ENCODE peak calls at places on chromosomes 11 and 22, in ten cellular contexts. C is body of pancreas, Z is endothelial cell of umbilical vein, U is ovary, I is SJCRH30, O is neural progenitor cell, K is prostate gland, X is Peyer's patch, H is esophagus squamous epithelium, G is BE2C. M is an unnamed sample.
A peak's percentile ranks its signal among the peaks of the same experiment; 100 is the strongest.

GRCh38 chr11:119371778-119372182 is 9.7 kb downstream of the USP2 start:
- DNase-seq in C (no peak), K (no peak), Z (peak; percentile 50), G (peak; percentile 44), O (no peak), I (no peak), U (no peak), X (peak; percentile 59), H (no peak), M (no peak)

GRCh38 chr11:10893713-10894112 is 35.9 kb upstream of the ZBED5 start:
- DNase-seq in I (no peak), X (no peak), U (no peak), H (no peak), C (no peak), K (no peak), G (no peak), O (no peak), Z (no peak), M (no peak)

GRCh38 chr22:31332886-31333285 is 13.3 kb downstream of the PATZ1 start:
- DNase-seq in H (no peak), U (no peak), I (no peak), G (no peak), K (no peak), C (no peak), O (no peak), X (no peak), Z (no peak), M (no peak)

GRCh38 chr22:19524170-19525115 is at the start of gene CLDN5:
- DNase-seq in O (peak; percentile 75), X (no peak), C (no peak), I (no peak), G (no peak), U (no peak), H (no peak), K (no peak), Z (peak; percentile 91), M (no peak)

GRCh38 chr11:43987384-43988039 is 45.1 kb downstream of the C11orf96 start:
- DNase-seq in X (peak; percentile 60), O (no peak), H (no peak), K (no peak), U (peak; percentile 99), I (peak; percentile 85), Z (peak; percentile 47), G (peak; percentile 51), C (peak; percentile 78), M (no peak)

GRCh38 chr11:39209966-39210365 is 2249.5 kb downstream of the LRRC4C start:
- DNase-seq in X (no peak), U (no peak), I (no peak), O (no peak), H (no peak), C (no peak), Z (no peak), K (no peak), G (no peak), M (no peak)

GRCh38 chr11:69492201-69492991 is 10.9 kb downstream of the LINC01488 start:
- DNase-seq in U (no peak), C (no peak), I (no peak), X (no peak), K (no peak), G (no peak), Z (no peak), H (no peak), O (no peak), M (no peak)

GRCh38 chr11:43868852-43869567 is 11.6 kb upstream of the ALKBH3 start:
- DNase-seq in Z (peak; percentile 13), I (no peak), C (no peak), U (no peak), K (peak; percentile 18), H (no peak), O (no peak), G (no peak), X (no peak), M (no peak)

GRCh38 chr11:18669211-18669593 is 29.4 kb upstream of the TMEM86A start:
- DNase-seq in K (no peak), X (no peak), Z (no peak), H (no peak), O (no peak), I (no peak), G (no peak), U (no peak), C (peak; percentile 19), M (no peak)

GRCh38 chr11:3879967-3880542 is 24.6 kb downstream of the STIM1 start:
- DNase-seq in Z (peak; percentile 64), X (no peak), G (no peak), H (no peak), K (no peak), U (no peak), C (peak; percentile 56), I (no peak), O (no peak), M (no peak)

GRCh38 chr11:2890466-2891241 is 5.1 kb upstream of the CDKN1C start:
- DNase-seq in U (peak; percentile 99), K (peak; percentile 88), G (no peak), I (no peak), X (peak; percentile 83), Z (no peak), H (no peak), C (peak; percentile 89), O (peak; percentile 29), M (no peak)

GRCh38 chr22:33867118-33867863 is 53.0 kb downstream of the LARGE1 start:
- DNase-seq in Z (no peak), I (no peak), G (no peak), X (peak; percentile 67), O (no peak), U (no peak), K (no peak), H (no peak), C (no peak), M (no peak)

GRCh38 chr11:10770626-10771254 is 19.7 kb downstream of the CTR9 start:
- DNase-seq in G (peak; percentile 65), O (peak; percentile 64), Z (peak; percentile 71), H (no peak), K (no peak), I (peak; percentile 36), X (no peak), U (no peak), C (peak; percentile 66), M (no peak)

GRCh38 chr22:49291781-49292180 is 535.9 kb downstream of the BRD1 start:
- DNase-seq in U (no peak), K (no peak), C (no peak), O (no peak), G (no peak), I (no peak), X (no peak), Z (no peak), H (no peak), M (no peak)
- H3K9me3 ChIP-seq in U (no peaks in the 10 kb centered on the region), K (no peaks in the 10 kb centered on the region), C (no peaks in the 10 kb centered on the region), O (no peaks in the 10 kb centered on the region), G (no peaks in the 10 kb centered on the region), I (no peaks in the 10 kb centered on the region), X (no peaks in the 10 kb centered on the region), Z (peaks cover 5% of the 10 kb centered on the region), H (no peaks in the 10 kb centered on the region), M (no peaks in the 10 kb centered on the region)

GRCh38 chr11:114616516-114616915 is 20.9 kb upstream of the NXPE4 start:
- DNase-seq in C (no peak), G (no peak), K (no peak), H (no peak), X (no peak), U (no peak), I (no peak), O (no peak), Z (no peak), M (no peak)

GRCh38 chr11:114612686-114613085 is 17.1 kb upstream of the NXPE4 start:
- DNase-seq in C (no peak), O (no peak), K (peak; percentile 0), I (no peak), G (no peak), X (no peak), H (no peak), Z (no peak), U (no peak), M (no peak)

GRCh38 chr11:114610984-114611944 is 15.7 kb upstream of the NXPE4 start:
- DNase-seq in K (peak; percentile 2), H (no peak), X (no peak), Z (no peak), G (no peak), O (no peak), I (no peak), C (no peak), U (no peak), M (no peak)

GRCh38 chr11:114615448-114616361 is 20.1 kb upstream of the NXPE4 start:
- DNase-seq in C (no peak), X (no peak), O (no peak), G (no peak), K (no peak), I (no peak), U (no peak), H (no peak), Z (no peak), M (no peak)

DNA sequence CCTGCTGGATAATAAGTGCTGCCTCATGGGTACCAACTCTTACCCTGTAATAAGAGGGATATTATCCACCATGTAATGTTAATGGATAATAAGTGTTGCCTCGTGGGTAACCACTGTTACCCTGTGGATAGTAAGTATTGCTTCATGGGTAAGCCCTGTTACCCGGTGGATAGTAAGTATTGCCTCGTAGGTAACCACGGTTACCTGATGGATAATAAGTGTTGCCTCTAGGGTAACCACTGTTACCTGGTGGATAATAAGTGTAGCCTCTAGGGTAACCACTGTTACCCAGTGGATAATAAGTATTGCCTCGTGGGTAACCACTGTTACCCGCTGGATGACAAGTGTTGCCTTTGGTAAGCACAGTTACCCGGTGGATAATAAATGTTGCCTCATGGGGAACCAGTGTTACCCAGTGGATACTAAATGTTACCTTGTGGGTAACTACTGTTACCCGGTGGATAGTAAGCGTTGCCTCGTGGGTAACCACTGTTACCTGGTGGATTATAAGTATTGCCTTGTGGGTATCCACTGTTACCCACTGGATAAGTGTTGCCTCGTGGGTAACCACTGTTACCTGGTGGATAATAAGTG is 18.6 kb upstream of the NXPE4 start:
- DNase-seq in C (no peak), X (no peak), I (no peak), K (no peak), O (no peak), G (no peak), H (no peak), Z (no peak), U (no peak), M (no peak)
- H3K9me3 ChIP-seq in C (no peaks in the 10 kb centered on the region), X (no peaks in the 10 kb centered on the region), I (no peaks in the 10 kb centered on the region), K (no peaks in the 10 kb centered on the region), O (peaks cover 18% of the 10 kb centered on the region), G (peaks cover 2% of the 10 kb centered on the region), H (no peaks in the 10 kb centered on the region), Z (no peaks in the 10 kb centered on the region), U (no peaks in the 10 kb centered on the region), M (peaks cover 3% of the 10 kb centered on the region)

GRCh38 chr11:12842933-12843636 is 166.0 kb upstream of the RASSF10 start:
- DNase-seq in K (peak; percentile 52), X (no peak), U (no peak), C (no peak), H (no peak), Z (peak; percentile 98), I (peak; percentile 58), O (peak; percentile 89), G (peak; percentile 53), M (no peak)
- H3K9me3 ChIP-seq in K (no peaks in the 10 kb centered on the region), X (no peaks in the 10 kb centered on the region), U (no peaks in the 10 kb centered on the region), C (no peaks in the 10 kb centered on the region), H (no peaks in the 10 kb centered on the region), Z (no peaks in the 10 kb centered on the region), I (peaks cover 3% of the 10 kb centered on the region), O (no peaks in the 10 kb centered on the region), G (no peaks in the 10 kb centered on the region), M (no peaks in the 10 kb centered on the region)

GRCh38 chr11:74929431-74930363 is 19.2 kb downstream of the XRRA1 start:
- DNase-seq in K (peak; percentile 83), U (peak; percentile 46), C (peak; percentile 88), H (peak; percentile 25), X (no peak), G (peak; percentile 80), I (peak; percentile 75), O (peak; percentile 94), Z (peak; percentile 84), M (peak; percentile 27)
- H3K9me3 ChIP-seq in K (no peaks in the 10 kb centered on the region), U (no peaks in the 10 kb centered on the region), C (no peaks in the 10 kb centered on the region), H (no peaks in the 10 kb centered on the region), X (no peaks in the 10 kb centered on the region), G (no peaks in the 10 kb centered on the region), I (no peaks in the 10 kb centered on the region), O (no peaks in the 10 kb centered on the region), Z (no peaks in the 10 kb centered on the region), M (no peaks in the 10 kb centered on the region)

M was measured in T-helper 17 cell.